ENCODE peak calls at places on chromosomes 1 and 21, in six cellular contexts. W is CD8-positive, alpha-beta memory T cell; J is MM.1S; U is PC-9; S is fibroblast of lung; F is colonic mucosa. Q is an unnamed sample. For H3K4me1, the result is how much of the 10 kb centered on the place peaks cover.

GRCh38 chr1:107389410-107390075 is 248.7 kb downstream of the NTNG1 start:
- DNase-seq in W (no peak), J (peak), U (no peak), S (no peak), F (no peak), Q (no peak)

GRCh38 chr1:57131701-57132394 is 166.0 kb upstream of the C8B start:
- DNase-seq in W (no peak), J (no peak), U (no peak), S (peak), F (no peak), Q (no peak)

GRCh38 chr21:44647222-44647552 is 973 bp downstream of the KRTAP10-11 start:
- DNase-seq in W (no peak), J (no peak), U (no peak), S (no peak), F (no peak), Q (no peak)

GRCh38 chr1:78676347-78676982 is 26.8 kb downstream of the IFI44 start:
- DNase-seq in W (peak), J (peak), U (no peak), S (peak), F (peak), Q (peak)

GRCh38 chr1:34983700-34984355 is 1.3 kb downstream of the TMEM35B start:
- DNase-seq in W (no peak), J (no peak), U (no peak), S (no peak), F (no peak), Q (no peak)

GRCh38 chr1:225468270-225469020 is 40.6 kb upstream of the LBR start:
- DNase-seq in W (no peak), J (no peak), U (no peak), S (no peak), F (no peak), Q (no peak)

GRCh38 chr1:215523128-215523861 is 43.8 kb upstream of the KCTD3 start:
- DNase-seq in W (no peak), J (no peak), U (no peak), S (peak), F (no peak), Q (no peak)

GRCh38 chr1:13769830-13770229 is 69.8 kb downstream of the PRDM2 start:
- DNase-seq in W (no peak), J (no peak), U (no peak), S (no peak), F (no peak), Q (no peak)

GRCh38 chr21:37337179-37337578 is 29.4 kb upstream of the DYRK1A start:
- DNase-seq in W (no peak), J (no peak), U (no peak), S (no peak), F (no peak), Q (no peak)

DNA sequence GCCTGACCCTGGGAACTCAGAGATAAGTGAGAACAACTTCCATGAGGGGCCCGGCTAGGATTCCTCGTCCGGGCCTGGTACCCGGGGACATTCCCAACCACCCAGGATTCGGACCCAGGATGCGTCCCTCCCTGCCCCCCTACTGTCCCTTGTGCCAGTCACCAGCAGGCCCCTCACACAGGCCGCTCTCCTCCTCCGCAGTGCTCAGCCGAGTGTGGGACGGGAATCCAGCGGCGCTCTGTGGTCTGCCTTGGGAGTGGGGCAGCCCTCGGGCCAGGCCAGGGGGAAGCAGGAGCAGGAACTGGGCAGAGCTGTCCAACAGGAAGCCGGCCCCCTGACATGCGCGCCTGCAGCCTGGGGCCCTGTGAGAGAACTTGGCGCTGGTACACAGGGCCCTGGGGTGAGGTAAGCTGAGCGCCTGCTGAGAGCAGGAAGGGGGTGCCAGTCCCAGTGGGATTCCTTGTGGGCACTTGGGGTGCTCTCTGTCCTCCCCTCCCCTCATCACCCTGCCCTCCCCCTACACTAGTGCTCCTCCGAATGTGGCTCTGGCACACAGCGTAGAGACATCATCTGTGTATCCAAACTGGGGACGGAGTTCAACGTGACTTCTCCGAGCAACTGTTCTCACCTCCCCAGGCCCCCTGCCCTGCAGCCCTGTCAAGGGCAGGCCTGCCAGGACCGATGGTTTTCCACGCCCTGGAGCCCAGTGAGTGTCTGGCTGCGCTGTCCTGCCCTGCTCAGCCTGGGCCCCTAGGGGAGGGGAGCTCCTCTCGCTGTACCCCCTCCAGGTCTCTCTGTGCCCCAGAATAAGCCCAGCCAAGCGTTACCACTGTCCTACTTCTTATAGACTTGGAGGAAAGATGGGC is 9.8 kb downstream of the ADAMTSL4 start:
- DNase-seq in W (no peak), J (no peak), U (no peak), S (no peak), F (no peak), Q (no peak)
- H3K4me1 ChIP-seq in W (under half), J (under half), U (under half), S (under half), F (under half), Q (under half)

GRCh38 chr21:17848228-17848627 is 29.1 kb upstream of the C21orf91 start:
- DNase-seq in W (no peak), J (no peak), U (no peak), S (peak), F (peak), Q (no peak)
- H3K27ac ChIP-seq in W (no peak), J (no peak), U (no peak), S (peak), F (no peak), Q (no peak)

DNA sequence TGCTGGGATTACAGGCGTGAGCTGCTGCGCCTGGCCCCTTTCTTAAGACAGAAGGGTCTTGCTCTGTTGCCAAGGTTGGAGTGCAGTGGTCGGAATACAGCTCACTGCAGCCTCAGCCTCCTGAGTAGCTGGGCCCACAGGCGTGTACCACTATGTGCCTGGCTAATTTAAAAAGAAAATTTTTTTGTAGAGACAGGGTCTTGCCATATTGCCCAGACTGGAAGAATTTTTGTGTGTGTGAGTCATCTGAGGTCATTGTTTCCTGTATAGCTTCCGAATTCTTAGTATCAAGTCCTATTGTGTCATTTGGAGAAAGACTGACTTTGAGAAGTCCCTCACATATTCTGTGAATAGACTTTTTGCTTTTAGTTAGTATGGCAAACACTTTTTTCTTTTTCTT is 4.7 kb downstream of the SZRD1 start:
- DNase-seq in W (no peak), J (no peak), U (no peak), S (no peak), F (no peak), Q (no peak)
- H3K4me1 ChIP-seq in W (half or more), J (under half), U (under half), S (under half), F (under half), Q (under half)

DNA sequence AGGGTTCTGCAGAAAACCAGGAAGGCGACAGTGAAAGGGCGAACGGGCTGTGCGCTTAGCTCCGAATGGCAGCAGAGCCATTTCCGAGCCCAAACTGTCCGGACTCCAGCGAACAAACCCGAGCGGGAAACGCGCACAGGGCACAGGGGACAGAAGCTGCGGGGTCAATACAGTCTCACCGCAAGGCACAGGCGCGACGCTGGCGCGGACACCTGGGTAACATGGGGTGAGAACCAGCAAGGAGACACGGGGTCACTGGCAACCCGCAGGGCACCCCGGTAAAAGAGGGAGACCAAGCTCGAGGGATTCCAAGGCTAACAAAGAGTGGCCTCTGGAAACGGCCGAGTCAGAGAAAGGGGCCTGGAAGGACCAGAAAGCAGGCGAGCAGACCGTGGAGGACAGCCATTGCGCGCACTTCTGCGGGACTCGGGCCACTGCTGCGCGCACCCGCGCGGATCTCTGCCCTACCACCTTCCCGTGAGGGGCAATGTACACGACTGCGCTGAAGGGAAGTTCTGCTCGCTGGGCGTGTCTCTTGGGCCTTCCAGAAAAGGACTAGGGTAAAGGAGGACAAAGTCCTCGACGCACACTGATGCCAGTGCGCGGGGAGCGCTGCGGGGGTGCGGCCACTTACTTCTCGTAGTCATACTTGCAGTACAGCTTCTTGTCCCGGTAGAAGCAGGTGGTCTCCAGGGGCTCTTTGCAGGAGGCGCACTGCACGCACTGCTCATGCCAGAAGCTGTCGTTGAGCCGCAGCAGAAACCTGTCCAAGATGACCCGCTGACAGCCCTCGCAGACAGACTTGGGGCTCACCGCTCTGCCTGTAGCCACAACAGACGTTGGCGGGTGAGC is 3.8 kb downstream of the LMX1A start:
- DNase-seq in W (no peak), J (no peak), U (no peak), S (no peak), F (peak), Q (no peak)
- H3K27ac ChIP-seq in W (no peak), J (no peak), U (no peak), S (no peak), F (no peak), Q (no peak)

DNA sequence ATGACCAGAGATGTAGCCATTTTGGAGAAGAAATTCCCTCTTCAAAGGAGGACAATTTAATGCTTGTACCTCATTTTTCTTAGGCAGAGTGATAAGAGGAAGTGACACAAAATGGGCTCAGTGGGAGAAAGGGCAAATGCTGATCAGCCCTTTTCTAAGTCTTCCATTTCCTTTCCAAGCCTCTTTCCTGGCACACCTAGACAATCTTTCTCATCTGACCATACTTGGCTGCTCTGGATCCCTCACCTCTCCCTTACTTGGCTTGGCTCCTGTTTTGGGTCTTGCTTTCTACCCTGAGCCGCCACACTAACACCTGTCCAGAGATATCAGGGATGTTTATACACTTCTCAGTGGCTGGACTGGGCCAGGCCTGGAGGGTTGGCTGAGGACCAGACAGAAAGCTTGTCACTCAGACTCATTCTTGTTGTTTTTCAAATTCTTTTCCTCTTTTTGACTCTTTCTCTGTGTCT is 13.1 kb downstream of the TXNIP start:
- DNase-seq in W (no peak), J (no peak), U (peak), S (no peak), F (peak), Q (no peak)
- H3K4me1 ChIP-seq in W (half or more), J (half or more), U (half or more), S (under half), F (under half), Q (half or more)

GRCh38 chr1:207224666-207225065 is 96.8 kb upstream of the CD55 start:
- DNase-seq in W (no peak), J (no peak), U (no peak), S (no peak), F (no peak), Q (no peak)

GRCh38 chr1:207219979-207220889 is 101.2 kb upstream of the CD55 start:
- DNase-seq in W (no peak), J (no peak), U (no peak), S (no peak), F (no peak), Q (no peak)

GRCh38 chr1:207227131-207227630 is 94.3 kb upstream of the CD55 start:
- DNase-seq in W (no peak), J (no peak), U (no peak), S (no peak), F (no peak), Q (no peak)

GRCh38 chr1:207221934-207222351 is 99.5 kb upstream of the CD55 start:
- DNase-seq in W (no peak), J (no peak), U (peak), S (no peak), F (no peak), Q (no peak)

DNA sequence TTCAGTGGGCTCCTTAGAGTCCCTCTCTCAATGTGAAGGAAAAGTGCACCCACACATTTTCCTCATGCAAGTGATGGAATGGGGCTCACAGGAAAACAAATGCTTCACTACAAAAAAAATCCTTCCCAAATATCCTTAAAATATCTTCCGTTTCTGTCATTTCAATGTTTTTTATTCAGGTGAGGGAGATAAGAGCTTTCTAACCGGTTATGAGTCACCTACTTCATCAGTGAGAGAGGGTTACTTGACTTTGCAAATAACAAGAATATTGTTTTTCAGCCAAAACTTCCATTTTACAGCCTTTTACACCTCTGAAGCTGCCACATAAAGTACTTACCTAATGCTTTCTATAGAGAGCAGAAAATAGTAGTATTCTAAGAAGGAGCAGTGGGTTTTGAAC is 98.3 kb upstream of the CD55 start:
- DNase-seq in W (no peak), J (no peak), U (peak), S (no peak), F (no peak), Q (no peak)
- H3K27ac ChIP-seq in W (no peak), J (no peak), U (peak), S (no peak), F (no peak), Q (no peak)

GRCh38 chr1:234855851-234856250 is 245.9 kb upstream of the IRF2BP2 start:
- DNase-seq in W (no peak), J (no peak), U (no peak), S (no peak), F (no peak), Q (no peak)
- H3K4me1 ChIP-seq in W (under half), J (under half), U (under half), S (under half), F (under half), Q (under half)

GRCh38 chr1:116765962-116766361 is 11.7 kb downstream of the CD2 start:
- DNase-seq in W (no peak), J (no peak), U (no peak), S (no peak), F (no peak), Q (no peak)

GRCh38 chr1:116764906-116765862 is 11.0 kb downstream of the CD2 start:
- DNase-seq in W (no peak), J (no peak), U (no peak), S (no peak), F (no peak), Q (no peak)

GRCh38 chr1:116763116-116763786 is 9.0 kb downstream of the CD2 start:
- DNase-seq in W (peak), J (no peak), U (no peak), S (peak), F (no peak), Q (peak)

GRCh38 chr1:116763787-116764465 is 9.7 kb downstream of the CD2 start:
- DNase-seq in W (peak), J (peak), U (no peak), S (no peak), F (peak), Q (peak)

GRCh38 chr1:116764466-116764896 is 10.3 kb downstream of the CD2 start:
- DNase-seq in W (peak), J (peak), U (no peak), S (no peak), F (no peak), Q (no peak)
- H3K27ac ChIP-seq in W (peak), J (peak), U (no peak), S (no peak), F (peak), Q (peak)

DNA sequence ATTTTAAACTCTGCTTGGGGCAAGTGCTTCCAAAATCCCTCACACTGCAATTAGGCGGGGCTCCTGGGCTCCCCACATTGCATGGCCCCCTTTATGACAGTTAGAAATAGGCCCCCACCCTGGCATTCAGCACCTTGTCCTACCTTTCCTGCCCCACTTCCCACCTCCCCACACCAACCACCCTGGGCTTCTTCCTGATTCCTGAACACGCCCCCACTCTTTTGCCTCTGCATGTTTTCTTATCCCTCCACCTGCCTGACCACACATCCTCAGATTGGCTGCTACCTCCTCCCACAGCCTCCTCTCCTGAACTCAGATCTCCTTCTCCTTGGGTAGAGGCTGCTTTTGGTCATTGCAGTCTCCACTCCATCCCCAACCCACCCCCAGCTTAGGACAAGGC is 1.5 kb downstream of the MOB3C start:
- DNase-seq in W (no peak), J (no peak), U (no peak), S (no peak), F (no peak), Q (no peak)
- H3K4me1 ChIP-seq in W (half or more), J (under half), U (half or more), S (under half), F (under half), Q (under half)